ENCODE peak calls at places on chromosomes 4 and X, in five cellular contexts. H, C, J, A and Q are unnamed samples.
A peak's percentile ranks its signal among the peaks of the same experiment; 100 is the strongest.

GRCh38 chrX:1587161-1587560 is 4.2 kb upstream of the AKAP17A start:
- DNase-seq in J (no peak), A (no peak), H (no peak), C (no peak), Q (no peak)

GRCh38 chrX:139543920-139544319 is 13.4 kb downstream of the F9 start:
- DNase-seq in J (no peak), H (no peak), C (no peak), A (no peak), Q (no peak)

GRCh38 chrX:110346681-110347080 is 12.0 kb upstream of the RTL9 start:
- DNase-seq in J (no peak), A (peak; percentile 73), C (peak; percentile 61), H (no peak), Q (no peak)

GRCh38 chr4:94538229-94538628 is 86.5 kb downstream of the PDLIM5 start:
- DNase-seq in C (no peak), J (no peak), A (no peak), H (no peak), Q (no peak)

GRCh38 chrX:137483554-137483953 is 82.4 kb upstream of the ZIC3 start:
- DNase-seq in A (no peak), J (no peak), C (no peak), H (no peak), Q (no peak)

GRCh38 chr4:123972031-123972430 is 575.4 kb downstream of the SPRY1 start:
- DNase-seq in H (no peak), J (no peak), C (no peak), A (no peak), Q (no peak)

GRCh38 chr4:158282252-158282651 is 72.0 kb downstream of the TMEM144 start:
- DNase-seq in H (no peak), C (no peak), A (peak; percentile 51), J (no peak), Q (no peak)

GRCh38 chr4:25343671-25344070 is 31.1 kb downstream of the ZCCHC4 start:
- DNase-seq in C (no peak), H (no peak), J (no peak), A (no peak), Q (no peak)

GRCh38 chr4:147597561-147597960 is 19.6 kb upstream of the TMEM184C start:
- DNase-seq in C (no peak), A (no peak), J (no peak), H (no peak), Q (no peak)

GRCh38 chr4:150126201-150126879 is 48.1 kb downstream of the DCLK2 start:
- DNase-seq in A (no peak), J (no peak), H (peak; percentile 7), C (no peak), Q (no peak)

GRCh38 chr4:80461412-80461811 is 125.9 kb downstream of the CFAP299 start:
- DNase-seq in C (no peak), A (no peak), H (no peak), J (no peak), Q (no peak)

GRCh38 chr4:15118281-15118680 is 116.0 kb downstream of the CPEB2 start:
- DNase-seq in J (no peak), C (no peak), H (no peak), A (no peak), Q (no peak)

GRCh38 chr4:94595880-94596483 is 144.2 kb downstream of the PDLIM5 start:
- DNase-seq in A (peak; percentile 59), H (no peak), J (no peak), C (no peak), Q (no peak)

GRCh38 chr4:26958925-26959653 is 98.4 kb downstream of the STIM2 start:
- DNase-seq in C (no peak), H (no peak), J (no peak), A (no peak), Q (no peak)

GRCh38 chr4:112514079-112514448 is 1.9 kb downstream of the NEUROG2 start:
- DNase-seq in H (no peak), A (no peak), J (no peak), C (no peak), Q (no peak)

GRCh38 chr4:3145251-3145908 is 70.9 kb downstream of the HTT start:
- DNase-seq in J (no peak), H (no peak), A (no peak), C (no peak), Q (no peak)

GRCh38 chr4:773214-773613 is 52.7 kb downstream of the CPLX1 start:
- DNase-seq in J (no peak), H (no peak), C (no peak), A (no peak), Q (no peak)

GRCh38 chr4:53776141-53776540 is 184.9 kb upstream of the LNX1 start:
- DNase-seq in J (no peak), H (no peak), A (no peak), C (no peak), Q (no peak)

GRCh38 chr4:99763635-99764101 is 53.0 kb upstream of the DAPP1 start:
- DNase-seq in A (no peak), C (no peak), J (no peak), H (no peak), Q (no peak)

GRCh38 chr4:40149960-40150385 is 46.9 kb upstream of the RHOH start:
- DNase-seq in J (no peak), H (peak; percentile 21), A (peak; percentile 88), C (no peak), Q (no peak)

GRCh38 chr4:113442821-113443220 is 318.7 kb downstream of the CAMK2D start:
- DNase-seq in A (no peak), H (no peak), C (no peak), J (no peak), Q (no peak)

GRCh38 chr4:44869222-44869882 is 143.0 kb upstream of the GNPDA2 start:
- DNase-seq in H (no peak), A (no peak), J (no peak), C (no peak), Q (no peak)

GRCh38 chr4:34720563-34720962 is 1523.8 kb downstream of the ARAP2 start:
- DNase-seq in H (no peak), J (no peak), C (no peak), A (peak; percentile 11), Q (no peak)

GRCh38 chrX:9501362-9501761 is 36.5 kb downstream of the TBL1X start:
- DNase-seq in H (no peak), J (no peak), C (no peak), A (no peak), Q (no peak)

GRCh38 chrX:115013705-115014104 is 3.7 kb downstream of the IL13RA2 start:
- DNase-seq in J (no peak), A (no peak), C (no peak), H (no peak), Q (no peak)

DNA sequence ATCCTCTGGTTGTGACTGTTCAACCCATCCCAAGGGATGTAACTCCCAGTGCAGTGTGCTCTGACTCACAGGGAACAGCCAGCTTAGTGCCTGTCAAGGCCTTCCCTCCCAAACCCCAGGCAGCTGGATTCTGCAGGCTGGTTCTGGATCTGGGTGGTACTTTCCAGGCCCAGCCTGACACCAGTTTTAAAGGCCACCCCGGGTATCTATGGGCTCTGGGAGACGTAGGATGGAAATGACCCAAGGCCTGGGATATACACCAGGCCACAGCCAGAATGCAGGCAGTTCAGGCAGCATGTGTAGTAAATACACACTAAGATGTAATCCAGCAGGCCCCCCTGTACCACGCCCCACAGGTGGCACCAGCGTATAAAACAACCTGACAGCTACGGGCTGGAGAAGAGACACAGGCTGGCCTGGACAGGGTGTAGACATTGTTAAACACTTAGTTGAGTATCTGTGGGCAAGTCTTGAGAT is 64.2 kb downstream of the SPINK2 start:
- DNase-seq in C (no peak), H (peak; percentile 23), J (no peak), A (no peak), Q (no peak)
- TF ChIP-seq POLR2AphosphoS5 in C (no peak), H (no peak), J (no peak), A (no peak), Q (no peak)

DNA sequence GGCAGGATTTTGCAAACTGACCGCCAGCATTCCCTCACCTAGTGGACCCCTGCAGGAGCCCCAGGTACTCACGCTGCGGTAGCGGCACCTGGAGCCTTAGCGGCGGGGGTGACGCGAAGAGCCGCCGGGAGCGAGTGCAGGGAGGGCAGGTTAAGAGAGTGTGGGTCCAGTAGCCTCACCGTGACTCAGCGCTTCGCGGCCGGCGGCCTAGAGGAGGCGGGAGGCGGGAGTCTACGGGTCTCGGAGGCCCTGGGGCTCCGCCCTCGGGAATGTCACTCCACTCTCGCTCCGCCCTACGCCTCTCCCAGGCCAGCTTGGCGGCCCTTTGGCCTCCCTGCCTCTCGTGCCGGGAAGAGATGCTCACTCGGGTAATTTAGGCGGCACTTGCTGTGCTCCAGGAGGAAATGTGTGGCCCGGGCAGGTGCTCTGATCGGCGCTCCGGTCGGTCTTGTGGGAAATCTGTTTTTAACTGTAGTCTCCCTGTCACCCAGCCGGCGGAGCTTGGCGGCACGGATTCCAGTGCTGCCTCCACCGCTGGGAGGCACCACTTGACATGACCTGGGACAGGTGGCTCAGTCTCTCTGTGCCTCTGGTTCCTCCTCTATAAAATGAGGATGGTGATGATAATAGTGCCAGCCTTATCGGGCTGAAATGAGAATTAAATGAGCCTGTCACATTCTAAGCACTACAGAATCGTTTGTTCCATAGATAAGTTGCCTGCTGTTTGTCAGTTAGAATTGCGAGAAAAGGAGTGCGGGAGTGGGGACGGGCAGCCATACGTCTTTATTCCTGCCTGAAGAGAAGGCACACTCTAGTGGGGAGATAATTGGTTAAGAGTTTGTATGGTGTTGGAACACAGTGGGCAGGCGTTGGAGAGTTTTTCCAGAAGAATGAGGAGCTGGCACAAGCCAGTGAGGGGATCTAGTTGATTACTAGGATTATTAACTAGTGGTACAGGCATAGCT is at the start of gene PIR:
- DNase-seq in C (peak; percentile 86), A (peak; percentile 95), H (peak; percentile 28), J (no peak), Q (peak; percentile 50)
- TF ChIP-seq POLR2AphosphoS5 in C (no peak), A (no peak), H (no peak), J (no peak), Q (no peak)

DNA sequence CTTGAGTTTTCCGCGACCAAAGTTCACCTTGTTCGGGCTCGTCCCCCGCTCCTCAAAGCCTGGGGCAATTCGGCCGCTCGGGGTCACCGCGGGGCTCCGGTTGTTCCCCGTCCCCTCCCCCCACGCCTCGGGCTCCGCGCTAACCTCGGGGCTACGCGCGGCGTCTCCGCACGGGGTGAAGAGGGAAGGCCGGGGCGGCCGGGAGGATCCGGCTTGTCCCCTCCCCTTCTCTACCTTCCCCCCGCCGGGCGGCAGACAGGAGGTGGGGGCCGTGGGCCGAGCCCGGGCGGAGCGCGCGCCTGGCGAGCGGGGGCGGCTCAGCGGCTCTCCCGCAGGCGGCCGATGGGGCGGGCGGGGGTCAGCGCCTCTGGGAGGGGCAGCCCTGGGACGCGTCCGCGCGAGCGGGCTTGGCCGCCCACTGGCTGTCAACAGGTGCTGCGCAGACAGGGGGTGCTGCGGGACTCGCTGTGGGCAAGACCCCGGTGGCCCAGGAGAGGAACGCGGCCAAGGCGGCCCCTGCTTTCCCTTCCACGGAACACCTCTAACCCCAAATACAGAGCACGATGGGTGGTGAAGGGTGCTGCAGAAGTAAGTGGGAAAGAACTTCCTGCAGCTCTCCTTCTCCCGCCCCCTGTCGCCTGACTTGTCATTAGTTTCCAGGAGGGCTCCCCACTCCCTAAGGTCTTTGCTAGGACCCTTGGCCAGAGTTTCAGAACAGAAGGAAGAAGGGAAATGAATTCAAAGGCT is at the start of gene PDGFC:
- DNase-seq in A (peak; percentile 1), J (no peak), C (peak; percentile 87), H (peak; percentile 22), Q (peak; percentile 5)
- TF ChIP-seq POLR2AphosphoS5 in A (no peak), J (no peak), C (no peak), H (no peak), Q (no peak)

GRCh38 chr4:176320340-176320975 is 692 bp downstream of the SPCS3 start:
- DNase-seq in A (peak; percentile 88), C (peak; percentile 95), H (peak; percentile 70), J (peak; percentile 93), Q (peak; percentile 67)
- TF ChIP-seq POLR2AphosphoS5 in A (peak; percentile 28), C (no peak), H (no peak), J (no peak), Q (no peak)

GRCh38 chr4:86497131-86497530 is 97.0 kb upstream of the PTPN13 start:
- DNase-seq in H (no peak), C (no peak), A (no peak), J (no peak), Q (no peak)
- TF ChIP-seq POLR2AphosphoS5 in H (no peak), C (no peak), A (no peak), J (no peak), Q (no peak)